ENCODE peak calls at places on chromosome 20, in five cellular contexts. U is stomach, R is esophagus squamous epithelium, J is gastrocnemius medialis, H is prostate gland. M is an unnamed sample. For H3K36me3, the result is how much of the 10 kb centered on the place peaks cover.

GRCh38 chr20:37071481-37071911 is 24.3 kb downstream of the RBL1 start:
- DNase-seq in H (no peak), R (no peak), U (no peak), J (peak), M (no peak)

GRCh38 chr20:13121840-13122515 is 99.1 kb upstream of the ISM1 start:
- DNase-seq in J (no peak), R (no peak), H (no peak), U (no peak), M (no peak)

GRCh38 chr20:41148956-41149355 is 11.6 kb downstream of the PLCG1 start:
- DNase-seq in J (no peak), U (no peak), R (no peak), H (no peak), M (no peak)

GRCh38 chr20:13412806-13413445 is 191.9 kb downstream of the ISM1 start:
- DNase-seq in R (no peak), U (no peak), J (no peak), H (no peak), M (no peak)

GRCh38 chr20:59050437-59050836 is 7.9 kb upstream of the PRELID3B start:
- DNase-seq in U (no peak), R (no peak), H (no peak), J (no peak), M (no peak)

GRCh38 chr20:18197382-18198070 is 59.9 kb downstream of the KAT14 start:
- DNase-seq in R (no peak), J (no peak), U (no peak), H (no peak), M (no peak)

GRCh38 chr20:46872315-46873211 is 22.1 kb upstream of the EYA2 start:
- DNase-seq in J (no peak), R (no peak), H (no peak), U (no peak), M (peak)

GRCh38 chr20:23653400-23653938 is 15.7 kb upstream of the CST3 start:
- DNase-seq in U (no peak), J (no peak), R (no peak), H (no peak), M (no peak)

GRCh38 chr20:25250508-25250907 is 2.6 kb downstream of the PYGB start:
- DNase-seq in H (no peak), U (no peak), J (no peak), R (no peak), M (peak)

GRCh38 chr20:44584103-44584690 is 1.8 kb downstream of the PKIG start:
- DNase-seq in U (no peak), H (no peak), R (no peak), J (no peak), M (no peak)

GRCh38 chr20:32451682-32452461 is 93.7 kb downstream of the ASXL1 start:
- DNase-seq in U (no peak), R (no peak), H (no peak), J (no peak), M (no peak)

GRCh38 chr20:47055699-47056369 is 161.2 kb downstream of the EYA2 start:
- DNase-seq in J (no peak), R (no peak), U (no peak), H (no peak), M (no peak)

GRCh38 chr20:38873050-38873581 is 53.1 kb upstream of the FAM83D start:
- DNase-seq in U (no peak), R (no peak), H (no peak), J (no peak), M (no peak)

GRCh38 chr20:48502016-48502415 is 325.8 kb downstream of the PREX1 start:
- DNase-seq in U (no peak), R (no peak), J (no peak), H (no peak), M (no peak)

GRCh38 chr20:50056951-50057403 is 56.0 kb downstream of the UBE2V1 start:
- DNase-seq in R (no peak), J (no peak), U (no peak), H (no peak), M (no peak)

GRCh38 chr20:36605309-36606170 is at the start of gene RAB5IF:
- DNase-seq in J (peak), R (peak), H (peak), U (peak), M (peak)

GRCh38 chr20:4617019-4617418 is 104.7 kb upstream of the PRND start:
- DNase-seq in U (no peak), H (no peak), R (no peak), J (no peak), M (no peak)

GRCh38 chr20:8305449-8305978 is 173.4 kb downstream of the PLCB1 start:
- DNase-seq in U (peak), H (peak), R (no peak), J (peak), M (peak)

GRCh38 chr20:37901280-37901666 is 1.7 kb upstream of the VSTM2L start:
- DNase-seq in R (no peak), J (no peak), H (no peak), U (no peak), M (no peak)

GRCh38 chr20:10910535-10911239 is 236.9 kb upstream of the JAG1 start:
- DNase-seq in R (no peak), U (no peak), J (no peak), H (no peak), M (no peak)

GRCh38 chr20:33132858-33133615 is 34.9 kb upstream of the BPIFA2 start:
- DNase-seq in J (no peak), R (no peak), H (no peak), U (no peak), M (no peak)

GRCh38 chr20:59603727-59604608 is at the start of gene PHACTR3:
- DNase-seq in R (no peak), U (no peak), J (no peak), H (no peak), M (peak)

GRCh38 chr20:13788167-13788834 is 3.5 kb downstream of the NDUFAF5 start:
- DNase-seq in U (peak), R (no peak), J (peak), H (peak), M (peak)

GRCh38 chr20:24701027-24701426 is 231.6 kb downstream of the SYNDIG1 start:
- DNase-seq in H (no peak), J (no peak), U (no peak), R (no peak), M (no peak)

GRCh38 chr20:25295386-25296093 is 47.7 kb downstream of the PYGB start:
- DNase-seq in U (peak), J (peak), R (no peak), H (no peak), M (no peak)

GRCh38 chr20:22684072-22684762 is 99.8 kb upstream of the FOXA2 start:
- DNase-seq in R (no peak), J (peak), H (peak), U (peak), M (peak)

GRCh38 chr20:46040902-46041535 is 12.0 kb downstream of the SLC12A5 start:
- DNase-seq in J (no peak), R (no peak), H (no peak), U (peak), M (peak)

GRCh38 chr20:1327241-1327653 is 1.7 kb downstream of the SDCBP2 start:
- DNase-seq in U (no peak), H (no peak), R (no peak), J (no peak), M (peak)

GRCh38 chr20:10832146-10832545 is 158.3 kb upstream of the JAG1 start:
- DNase-seq in U (no peak), H (no peak), J (no peak), R (no peak), M (no peak)

DNA sequence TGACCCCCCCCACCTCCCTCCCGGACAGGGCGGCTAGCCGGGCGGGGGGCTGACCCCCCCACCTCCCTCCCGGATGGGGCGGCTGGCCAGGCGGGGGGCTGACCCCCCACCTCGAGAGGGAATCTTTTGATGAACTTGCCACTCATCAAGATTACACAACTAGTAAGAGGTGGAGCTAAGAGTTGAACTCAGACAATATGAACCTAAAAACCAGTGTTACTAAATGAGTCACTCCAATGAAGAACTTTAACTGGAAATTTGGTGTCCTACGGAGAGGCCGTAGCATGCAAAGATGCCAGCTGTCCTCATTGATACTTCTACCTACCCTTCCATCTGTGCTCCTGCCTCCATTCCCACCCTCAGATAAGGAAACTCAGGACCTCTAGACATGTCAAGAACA is 42.8 kb downstream of the PFDN4 start:
- DNase-seq in U (no peak), R (no peak), J (no peak), H (no peak), M (no peak)
- H3K4me3 ChIP-seq in U (no peak), R (no peak), J (no peak), H (no peak), M (no peak)

GRCh38 chr20:20391766-20392165 is 23.9 kb downstream of the INSM1 start:
- DNase-seq in R (no peak), J (no peak), H (no peak), U (no peak), M (peak)
- H3K36me3 ChIP-seq in R (under half), J (under half), H (under half), U (under half), M (under half)

GRCh38 chr20:64065062-64065972 is 2.3 kb downstream of the TCEA2 start:
- DNase-seq in H (no peak), J (no peak), U (no peak), R (no peak), M (no peak)
- TF ChIP-seq POLR2A in H (no peak), J (no peak), U (no peak), R (no peak), M (no peak)

GRCh38 chr20:51532577-51533191 is 9.8 kb downstream of the NFATC2 start:
- DNase-seq in J (peak), U (no peak), R (no peak), H (no peak), M (peak)
- H3K4me3 ChIP-seq in J (peak), U (no peak), R (no peak), H (no peak), M (no peak)

GRCh38 chr20:2657674-2658073 is 5.2 kb downstream of the NOP56 start:
- DNase-seq in R (no peak), J (no peak), U (no peak), H (no peak), M (no peak)
- H3K36me3 ChIP-seq in R (under half), J (half or more), U (half or more), H (under half), M (under half)

DNA sequence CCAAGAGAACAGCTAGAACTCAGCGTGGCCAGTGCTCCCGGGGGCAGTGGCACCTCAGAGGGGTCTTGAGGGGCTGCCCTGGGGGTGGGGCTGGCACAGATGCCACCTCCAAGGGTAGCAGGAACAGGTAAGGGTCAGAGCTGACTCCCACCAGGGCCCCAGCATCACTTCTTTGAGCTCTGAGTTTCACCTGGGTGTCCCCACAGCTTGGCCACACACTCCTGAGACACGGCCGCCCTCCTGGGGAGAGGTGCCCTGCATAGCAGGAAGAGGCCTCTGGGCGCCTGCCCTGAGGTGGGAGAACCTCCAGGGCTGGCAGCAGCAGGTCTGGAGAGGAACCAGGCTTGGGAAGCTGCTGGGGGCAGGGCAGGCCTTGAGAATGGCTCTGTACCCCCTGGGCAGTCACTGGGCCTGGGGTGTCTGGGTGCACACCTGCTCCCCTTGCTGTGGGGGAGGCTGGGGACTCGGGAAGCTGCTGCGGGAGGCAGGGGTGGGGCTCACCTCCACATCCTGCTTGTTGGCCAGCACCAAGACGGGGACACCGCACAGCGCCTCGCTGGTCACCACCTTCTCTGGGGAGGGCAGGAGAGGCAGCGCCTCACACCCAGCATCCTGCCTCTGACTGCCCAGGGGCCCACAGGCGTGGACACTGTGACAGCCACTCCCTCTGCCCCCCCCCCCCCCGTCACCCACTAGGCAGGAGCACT is 5.0 kb downstream of the TNFRSF6B start:
- DNase-seq in R (no peak), J (no peak), U (no peak), H (no peak), M (no peak)
- TF ChIP-seq POLR2A in R (no peak), J (no peak), U (no peak), H (no peak), M (no peak)